ENCODE peak calls at places on chromosome 21, in four cellular contexts. K is cardiac muscle cell, P is GM10248, U is endodermal cell. J is an unnamed sample.

GRCh38 chr21:14901482-14901958 is 163.3 kb downstream of the NRIP1 start:
- DNase-seq in K (peak), P (peak), U (no peak), J (peak)

GRCh38 chr21:42098957-42099547 is 27.9 kb downstream of the UMODL1 start:
- DNase-seq in K (no peak), P (no peak), U (no peak), J (no peak)

GRCh38 chr21:14120091-14120734 is 90.5 kb downstream of the LIPI start:
- DNase-seq in K (no peak), P (peak), U (peak), J (peak)

GRCh38 chr21:19268634-19269138 is 865.1 kb upstream of the TMPRSS15 start:
- DNase-seq in K (no peak), P (no peak), U (no peak), J (no peak)

GRCh38 chr21:42007541-42007940 is 2.6 kb downstream of the ZBTB21 start:
- DNase-seq in K (no peak), P (no peak), U (no peak), J (no peak)

GRCh38 chr21:16590658-16591057 is 860.9 kb downstream of the USP25 start:
- DNase-seq in K (no peak), P (no peak), U (no peak), J (no peak)

GRCh38 chr21:45993210-45994085 is 11.9 kb downstream of the COL6A1 start:
- DNase-seq in K (no peak), P (no peak), U (peak), J (no peak)

GRCh38 chr21:41411449-41412089 is 14.5 kb upstream of the MX1 start:
- DNase-seq in K (peak), P (no peak), U (peak), J (no peak)

GRCh38 chr21:28699186-28699585 is 293.5 kb downstream of the LTN1 start:
- DNase-seq in K (no peak), P (no peak), U (no peak), J (no peak)

GRCh38 chr21:21226472-21226871 is 228.3 kb downstream of the NCAM2 start:
- DNase-seq in K (no peak), P (no peak), U (no peak), J (no peak)

GRCh38 chr21:39781331-39781730 is 36.3 kb downstream of the IGSF5 start:
- DNase-seq in K (no peak), P (no peak), U (no peak), J (no peak)
- TF ChIP-seq CTCF in K (no peak), P (no peak), U (no peak), J (no peak)

GRCh38 chr21:25638634-25639166 is 358 bp upstream of the JAM2 start:
- DNase-seq in K (peak), P (no peak), U (no peak), J (peak)

GRCh38 chr21:25640671-25641292 is 1.7 kb downstream of the JAM2 start:
- DNase-seq in K (no peak), P (no peak), U (no peak), J (no peak)

GRCh38 chr21:25639922-25640670 is 1.0 kb downstream of the JAM2 start:
- DNase-seq in K (no peak), P (peak), U (peak), J (peak)

GRCh38 chr21:25637846-25638245 is 1.2 kb upstream of the JAM2 start:
- DNase-seq in K (no peak), P (no peak), U (no peak), J (no peak)

GRCh38 chr21:25639167-25639921 is at the start of gene JAM2:
- DNase-seq in K (peak), P (peak), U (peak), J (peak)
- TF ChIP-seq CTCF in K (no peak), P (peak), U (peak), J (peak)

GRCh38 chr21:31088196-31088751 is 50.0 kb upstream of the KRTAP19-8 start:
- DNase-seq in K (no peak), P (no peak), U (no peak), J (no peak)
- TF ChIP-seq CTCF in K (no peak), P (no peak), U (peak), J (no peak)

DNA sequence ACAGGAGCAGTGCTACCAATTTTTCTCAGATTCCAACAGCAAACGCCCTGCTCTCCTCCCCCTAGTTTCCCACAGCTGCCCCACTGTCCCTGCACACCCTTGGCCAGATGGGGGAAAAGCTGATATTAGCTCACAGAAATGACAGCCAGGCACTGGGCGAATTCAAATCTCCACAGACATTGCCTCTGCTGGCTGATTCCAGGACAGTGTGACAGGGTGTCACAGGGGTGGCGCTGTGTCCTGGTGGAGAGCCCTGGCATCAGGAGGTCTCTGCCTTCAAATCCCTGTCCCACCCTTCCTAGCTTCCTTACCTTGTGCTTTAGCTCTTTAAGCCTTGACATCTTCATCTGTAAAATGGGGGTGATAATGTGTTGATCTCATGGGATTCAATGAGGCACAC is 10.4 kb downstream of the OLIG1 start:
- DNase-seq in K (no peak), P (no peak), U (no peak), J (no peak)
- TF ChIP-seq CTCF in K (no peak), P (no peak), U (no peak), J (no peak)

GRCh38 chr21:38825269-38825668 is 19.5 kb downstream of the ETS2 start:
- DNase-seq in K (no peak), P (no peak), U (no peak), J (no peak)
- TF ChIP-seq CTCF in K (no peak), P (no peak), U (no peak), J (no peak)

GRCh38 chr21:43313221-43313938 is 113.6 kb downstream of the SIK1 start:
- DNase-seq in K (no peak), P (no peak), U (no peak), J (no peak)

GRCh38 chr21:43313939-43314405 is 113.0 kb downstream of the SIK1 start:
- DNase-seq in K (no peak), P (no peak), U (no peak), J (peak)

GRCh38 chr21:43316156-43316845 is 110.6 kb downstream of the SIK1 start:
- DNase-seq in K (no peak), P (no peak), U (no peak), J (no peak)

GRCh38 chr21:43317254-43317748 is 109.6 kb downstream of the SIK1 start:
- DNase-seq in K (no peak), P (no peak), U (no peak), J (no peak)

DNA sequence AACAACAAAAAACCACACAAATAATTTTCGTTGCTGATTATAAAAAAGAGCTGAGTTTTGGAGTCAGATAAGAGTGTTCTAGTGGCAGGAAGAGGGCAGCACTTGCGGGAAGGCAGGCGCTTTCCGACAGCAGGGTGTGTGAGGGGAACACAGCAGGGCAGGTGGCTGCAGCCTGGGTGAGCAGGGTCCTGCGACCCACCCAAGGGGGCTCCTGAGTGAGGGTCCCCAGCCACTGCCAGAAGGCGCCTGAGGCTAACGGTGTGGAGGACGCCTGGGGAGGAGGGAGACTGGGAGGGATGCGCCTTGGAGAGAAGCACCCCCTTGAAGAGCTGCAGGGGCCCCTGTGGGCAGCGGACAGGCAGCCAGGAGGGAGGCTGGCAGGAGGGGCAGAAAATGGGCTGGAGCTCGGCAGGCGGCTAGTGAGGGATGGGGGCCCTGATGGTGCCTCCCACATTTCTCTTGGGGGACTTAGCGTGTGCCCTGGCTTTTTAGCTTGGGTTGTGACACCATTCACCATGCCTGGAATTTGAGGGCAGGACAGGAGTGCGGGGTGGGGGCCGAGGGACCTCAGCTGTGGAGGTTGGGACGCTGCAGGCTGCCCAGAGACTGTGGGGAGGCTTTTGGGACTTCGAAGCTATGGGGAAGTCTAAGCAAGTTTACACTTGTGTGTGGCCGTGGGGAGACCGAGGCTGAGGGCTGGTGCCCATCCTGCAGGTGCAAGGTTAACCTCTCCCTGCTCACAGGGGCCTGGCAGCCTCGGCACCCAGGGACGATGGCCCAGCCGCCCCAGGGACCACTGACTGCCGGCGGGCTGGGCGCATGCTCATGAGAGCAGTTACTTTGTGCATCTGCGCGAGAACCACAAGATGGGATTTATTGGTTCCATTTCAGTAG is 111.4 kb downstream of the SIK1 start:
- DNase-seq in K (no peak), P (no peak), U (no peak), J (no peak)
- TF ChIP-seq CTCF in K (peak), P (peak), U (peak), J (no peak)

DNA sequence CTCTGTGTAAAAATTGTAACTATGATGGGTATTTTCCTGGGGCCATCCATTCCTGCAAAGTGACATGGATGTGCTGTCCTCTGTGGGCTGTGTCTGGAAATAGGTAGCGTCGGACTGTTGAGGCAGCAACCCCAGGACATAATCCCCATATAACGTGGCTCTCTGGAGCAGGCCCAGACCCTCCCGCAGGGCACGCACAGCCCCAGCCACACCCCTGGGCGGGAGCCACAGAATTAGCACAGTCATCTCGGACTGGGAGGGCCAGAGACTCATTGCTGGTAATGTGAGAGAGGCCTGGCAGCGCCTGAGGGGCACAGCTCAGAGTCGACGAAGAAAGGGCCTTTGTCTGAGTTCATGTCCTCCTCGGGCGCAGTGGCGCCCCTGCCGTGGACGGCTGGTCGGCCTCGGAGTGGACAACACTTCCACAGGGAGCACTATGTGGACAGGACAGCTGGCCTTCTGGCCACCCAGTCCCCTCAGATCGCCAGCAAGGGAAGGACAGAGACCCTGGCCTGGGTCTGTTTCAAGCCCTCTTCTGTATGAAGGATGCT is 20.1 kb downstream of the SIM2 start:
- DNase-seq in K (no peak), P (no peak), U (peak), J (no peak)
- TF ChIP-seq CTCF in K (no peak), P (no peak), U (no peak), J (no peak)